ENCODE peak calls at places on chromosomes 4 and X, in five cellular contexts. X, K, W, U and O are unnamed samples.

GRCh38 chr4:119209586-119209985 is 2.9 kb upstream of the USP53 start:
- DNase-seq in X (no peak), K (no peak), W (no peak), U (no peak), O (no peak)

GRCh38 chr4:153204247-153205027 is at the start of gene TRIM2:
- DNase-seq in X (no peak), K (peak), W (peak), U (no peak), O (peak)

GRCh38 chrX:58025979-58026378 is 115.7 kb upstream of the ZXDA start:
- DNase-seq in X (no peak), K (peak), W (peak), U (peak), O (peak)

GRCh38 chr4:43932448-43932847 is 516.2 kb downstream of the KCTD8 start:
- DNase-seq in X (no peak), K (no peak), W (no peak), U (no peak), O (no peak)

GRCh38 chr4:21203416-21203815 is 503.2 kb downstream of the PACRGL start:
- DNase-seq in X (no peak), K (no peak), W (no peak), U (no peak), O (no peak)

GRCh38 chr4:122783301-122784215 is 43.1 kb upstream of the FGF2 start:
- DNase-seq in X (no peak), K (peak), W (peak), U (no peak), O (peak)

GRCh38 chr4:101853691-101854090 is 63.2 kb downstream of the BANK1 start:
- DNase-seq in X (no peak), K (no peak), W (no peak), U (no peak), O (no peak)

GRCh38 chrX:124266325-124267087 is 66.0 kb upstream of the TEX13D start:
- DNase-seq in X (no peak), K (no peak), W (no peak), U (no peak), O (no peak)

GRCh38 chrX:106707771-106708454 is 18.6 kb upstream of the RNF128 start:
- DNase-seq in X (no peak), K (no peak), W (peak), U (no peak), O (peak)

GRCh38 chr4:81826336-81826735 is 354.6 kb upstream of the RASGEF1B start:
- DNase-seq in X (no peak), K (no peak), W (no peak), U (no peak), O (no peak)

GRCh38 chr4:94332983-94333590 is 9.5 kb downstream of the HPGDS start:
- DNase-seq in X (no peak), K (no peak), W (peak), U (no peak), O (no peak)

GRCh38 chr4:74418063-74418670 is 26.8 kb upstream of the AREG start:
- DNase-seq in X (no peak), K (no peak), W (peak), U (no peak), O (peak)

GRCh38 chrX:104854790-104855340 is 288.9 kb downstream of the IL1RAPL2 start:
- DNase-seq in X (no peak), K (no peak), W (peak), U (no peak), O (no peak)

GRCh38 chr4:3286335-3287175 is 6.3 kb upstream of the RGS12 start:
- DNase-seq in X (peak), K (peak), W (peak), U (no peak), O (no peak)

GRCh38 chr4:116357758-116358157 is 727.6 kb downstream of the TRAM1L1 start:
- DNase-seq in X (no peak), K (no peak), W (peak), U (no peak), O (no peak)

GRCh38 chr4:126939401-126939800 is 693.4 kb upstream of the INTU start:
- DNase-seq in X (no peak), K (no peak), W (peak), U (no peak), O (peak)

GRCh38 chr4:89838005-89838404 is 1.0 kb upstream of the SNCA start:
- DNase-seq in X (no peak), K (no peak), W (peak), U (peak), O (peak)

GRCh38 chr4:82419451-82419850 is 10.8 kb downstream of the HNRNPDL start:
- DNase-seq in X (no peak), K (no peak), W (no peak), U (no peak), O (no peak)

GRCh38 chr4:74394476-74395136 is 29.7 kb downstream of the EREG start:
- DNase-seq in X (no peak), K (no peak), W (peak), U (no peak), O (peak)

GRCh38 chr4:4524364-4524763 is 17.5 kb downstream of the STX18 start:
- DNase-seq in X (peak), K (no peak), W (no peak), U (no peak), O (peak)

GRCh38 chr4:25993564-25994185 is 79.7 kb downstream of the SMIM20 start:
- DNase-seq in X (peak), K (no peak), W (peak), U (no peak), O (peak)

GRCh38 chr4:5158825-5159224 is 107.5 kb downstream of the STK32B start:
- DNase-seq in X (no peak), K (no peak), W (no peak), U (no peak), O (no peak)

GRCh38 chr4:15870079-15870478 is 68.5 kb downstream of the FGFBP1 start:
- DNase-seq in X (no peak), K (no peak), W (no peak), U (no peak), O (no peak)

GRCh38 chr4:189124149-189124758 is 816.4 kb upstream of the FRG1 start:
- DNase-seq in X (no peak), K (no peak), W (peak), U (no peak), O (peak)

GRCh38 chr4:169037491-169037890 is 27.4 kb upstream of the CBR4 start:
- DNase-seq in X (no peak), K (no peak), W (no peak), U (no peak), O (no peak)

GRCh38 chr4:13262816-13263215 is 221.3 kb downstream of the RAB28 start:
- DNase-seq in X (no peak), K (no peak), W (no peak), U (no peak), O (no peak)